ENCODE peak calls at places on chromosomes 5 and 9, in seven cellular contexts. R is stimulated activated CD8-positive, alpha-beta memory T cell treated with anti-CD3 and anti-CD28 coated beads, Interleukin-15, amount 100 ng/mL, for 4 hours; E is stimulated activated CD4-positive, alpha-beta T cell treated with anti-CD3 and anti-CD28 coated beads, Interleukin-4, amount 100 ng/mL, for 48 hours; I is activated CD4-positive, alpha-beta memory T cell treated with anti-CD3 and anti-CD28 coated beads, Interleukin-2, amount 10 ng/mL, durations not matched to agents 7 days and 5 days; Q is smooth muscle cell of the brain vasculature; L is psoas muscle; G is naive B cell. F is an unnamed sample.

GRCh38 chr5:25255128-25255527 is 610.4 kb upstream of the CDH10 start:
- DNase-seq in R (no peak), E (no peak), I (no peak), Q (no peak), L (no peak), G (no peak), F (no peak)

GRCh38 chr5:13695076-13695712 is 249.3 kb downstream of the DNAH5 start:
- DNase-seq in R (no peak), E (no peak), I (no peak), Q (no peak), L (no peak), G (no peak), F (no peak)

GRCh38 chr9:6758418-6759113 is 793 bp downstream of the KDM4C start:
- DNase-seq in R (peak), E (peak), I (peak), Q (peak), L (peak), G (peak), F (peak)

GRCh38 chr5:179254638-179255271 is 90.5 kb downstream of the ADAMTS2 start:
- DNase-seq in R (no peak), E (no peak), I (no peak), Q (no peak), L (no peak), G (no peak), F (no peak)

GRCh38 chr5:76785493-76785892 is 33.3 kb upstream of the F2RL1 start:
- DNase-seq in R (no peak), E (no peak), I (no peak), Q (no peak), L (no peak), G (no peak), F (no peak)

GRCh38 chr5:176353533-176353932 is 8.0 kb downstream of the KIAA1191 start:
- DNase-seq in R (no peak), E (no peak), I (no peak), Q (no peak), L (no peak), G (no peak), F (no peak)

GRCh38 chr9:76699966-76700365 is 64.3 kb upstream of the PCA3 start:
- DNase-seq in R (no peak), E (no peak), I (no peak), Q (no peak), L (no peak), G (no peak), F (no peak)

GRCh38 chr5:24222866-24223265 is 421.9 kb downstream of the CDH10 start:
- DNase-seq in R (no peak), E (no peak), I (no peak), Q (no peak), L (no peak), G (no peak), F (no peak)

GRCh38 chr5:102218159-102218558 is 77.9 kb downstream of the SLCO4C1 start:
- DNase-seq in R (no peak), E (no peak), I (no peak), Q (no peak), L (no peak), G (no peak), F (no peak)

GRCh38 chr5:173517648-173518047 is 98.8 kb downstream of the BOD1 start:
- DNase-seq in R (no peak), E (no peak), I (no peak), Q (no peak), L (no peak), G (no peak), F (no peak)

GRCh38 chr5:54774281-54775171 is 210.9 kb downstream of the ESM1 start:
- DNase-seq in R (no peak), E (no peak), I (no peak), Q (no peak), L (peak), G (no peak), F (no peak)

F was measured in OCI-LY7.